ENCODE peak calls at places on chromosomes 1 and 21, in four cellular contexts. G is SK-N-SH, L is K562, C is GM12878. N is an unnamed sample.

GRCh38 chr1:157963713-157964112 is 29.7 kb upstream of the KIRREL1 start:
- DNase-seq in G (peak), C (no peak), L (peak), N (peak)

GRCh38 chr1:171741872-171742576 is at the start of gene VAMP4:
- DNase-seq in L (peak), G (peak), C (peak), N (peak)

GRCh38 chr1:229690662-229691061 is 64.6 kb downstream of the URB2 start:
- DNase-seq in L (no peak), G (no peak), C (no peak), N (no peak)

GRCh38 chr1:219507432-219507831 is 105.5 kb downstream of the ZC3H11B start:
- DNase-seq in C (no peak), G (no peak), L (no peak), N (no peak)

GRCh38 chr1:10339036-10339567 is 59.8 kb upstream of the PGD start:
- DNase-seq in C (no peak), G (no peak), L (no peak), N (no peak)

GRCh38 chr21:41830764-41831452 is 48.2 kb downstream of the PRDM15 start:
- DNase-seq in C (no peak), L (no peak), G (no peak), N (no peak)

GRCh38 chr1:198970919-198971318 is 332.1 kb downstream of the PTPRC start:
- DNase-seq in G (no peak), L (no peak), C (no peak), N (peak)

GRCh38 chr1:223641523-223642039 is 23.9 kb downstream of the CAPN8 start:
- DNase-seq in G (no peak), L (no peak), C (no peak), N (no peak)

GRCh38 chr1:56439610-56440264 is 139.6 kb downstream of the PLPP3 start:
- DNase-seq in G (no peak), C (no peak), L (no peak), N (no peak)

GRCh38 chr1:9440763-9441194 is 98.5 kb upstream of the SLC25A33 start:
- DNase-seq in L (no peak), G (no peak), C (no peak), N (no peak)

GRCh38 chr21:38753114-38754100 is 52.3 kb upstream of the ETS2 start:
- DNase-seq in C (no peak), L (no peak), G (no peak), N (no peak)

GRCh38 chr1:93751391-93752250 is 70.0 kb upstream of the BCAR3 start:
- DNase-seq in L (no peak), G (no peak), C (no peak), N (no peak)

GRCh38 chr1:5651027-5651410 is 341.2 kb downstream of the NPHP4 start:
- DNase-seq in G (no peak), C (no peak), L (no peak), N (no peak)

GRCh38 chr1:9874959-9875635 is 35.0 kb downstream of the CTNNBIP1 start:
- DNase-seq in C (peak), G (peak), L (peak), N (peak)

GRCh38 chr1:67704351-67704750 is 19.4 kb downstream of the GADD45A start:
- DNase-seq in L (no peak), G (no peak), C (no peak), N (no peak)

GRCh38 chr21:44828362-44829056 is 10.6 kb upstream of the SUMO3 start:
- DNase-seq in G (no peak), C (no peak), L (no peak), N (no peak)

GRCh38 chr21:43869486-43870325 is 4.7 kb downstream of the AGPAT3 start:
- DNase-seq in G (no peak), L (no peak), C (no peak), N (no peak)

GRCh38 chr1:162003825-162004205 is 19.9 kb downstream of the OLFML2B start:
- DNase-seq in C (no peak), L (no peak), G (no peak), N (no peak)

GRCh38 chr1:225581193-225581592 is 71.7 kb downstream of the ENAH start:
- DNase-seq in G (no peak), C (no peak), L (no peak), N (no peak)

GRCh38 chr1:10968411-10968826 is 44.0 kb upstream of the TARDBP start:
- DNase-seq in L (no peak), G (no peak), C (peak), N (no peak)

GRCh38 chr1:159005676-159006075 is 4.0 kb upstream of the IFI16 start:
- DNase-seq in G (no peak), L (no peak), C (no peak), N (no peak)

GRCh38 chr1:39895096-39895495 is 6.6 kb downstream of the MYCL start:
- DNase-seq in G (no peak), L (no peak), C (no peak), N (no peak)

GRCh38 chr1:54099211-54099610 is 45.8 kb downstream of the TCEANC2 start:
- DNase-seq in C (no peak), L (no peak), G (no peak), N (no peak)

GRCh38 chr1:40495315-40495903 is 13.2 kb upstream of the EXO5 start:
- DNase-seq in G (no peak), L (no peak), C (no peak), N (no peak)

GRCh38 chr1:237851209-237851845 is 39.4 kb downstream of the ZP4 start:
- DNase-seq in C (no peak), G (peak), L (peak), N (peak)

GRCh38 chr1:64581786-64582185 is 111.9 kb downstream of the CACHD1 start:
- DNase-seq in L (no peak), C (no peak), G (no peak), N (no peak)

GRCh38 chr1:2951856-2952255 is 69.4 kb upstream of the ACTRT2 start:
- DNase-seq in L (no peak), C (no peak), G (no peak), N (no peak)

GRCh38 chr1:120179420-120180348 is 3.4 kb upstream of the SEC22B start:
- DNase-seq in C (no peak), L (peak), G (peak), N (no peak)

GRCh38 chr1:75425001-75425400 is 185.9 kb downstream of the SLC44A5 start:
- DNase-seq in L (no peak), G (no peak), C (no peak), N (no peak)

GRCh38 chr1:48493970-48494769 is 22.2 kb upstream of the SPATA6 start:
- DNase-seq in L (no peak), C (no peak), G (no peak), N (peak)

GRCh38 chr1:59406437-59407164 is 109.7 kb downstream of the FGGY start:
- DNase-seq in G (no peak), L (no peak), C (no peak), N (no peak)

GRCh38 chr1:59409525-59409924 is 112.6 kb downstream of the FGGY start:
- DNase-seq in G (no peak), L (no peak), C (no peak), N (no peak)

GRCh38 chr1:59410457-59410856 is 113.6 kb downstream of the FGGY start:
- DNase-seq in L (no peak), G (no peak), C (no peak), N (no peak)

GRCh38 chr1:59409986-59410385 is 113.1 kb downstream of the FGGY start:
- DNase-seq in C (no peak), G (no peak), L (no peak), N (no peak)

GRCh38 chr1:59408608-59409007 is 111.7 kb downstream of the FGGY start:
- DNase-seq in C (no peak), G (no peak), L (no peak), N (peak)
- TF ChIP-seq YY1 in C (no peak), G (no peak), L (no peak), N (no peak)

DNA sequence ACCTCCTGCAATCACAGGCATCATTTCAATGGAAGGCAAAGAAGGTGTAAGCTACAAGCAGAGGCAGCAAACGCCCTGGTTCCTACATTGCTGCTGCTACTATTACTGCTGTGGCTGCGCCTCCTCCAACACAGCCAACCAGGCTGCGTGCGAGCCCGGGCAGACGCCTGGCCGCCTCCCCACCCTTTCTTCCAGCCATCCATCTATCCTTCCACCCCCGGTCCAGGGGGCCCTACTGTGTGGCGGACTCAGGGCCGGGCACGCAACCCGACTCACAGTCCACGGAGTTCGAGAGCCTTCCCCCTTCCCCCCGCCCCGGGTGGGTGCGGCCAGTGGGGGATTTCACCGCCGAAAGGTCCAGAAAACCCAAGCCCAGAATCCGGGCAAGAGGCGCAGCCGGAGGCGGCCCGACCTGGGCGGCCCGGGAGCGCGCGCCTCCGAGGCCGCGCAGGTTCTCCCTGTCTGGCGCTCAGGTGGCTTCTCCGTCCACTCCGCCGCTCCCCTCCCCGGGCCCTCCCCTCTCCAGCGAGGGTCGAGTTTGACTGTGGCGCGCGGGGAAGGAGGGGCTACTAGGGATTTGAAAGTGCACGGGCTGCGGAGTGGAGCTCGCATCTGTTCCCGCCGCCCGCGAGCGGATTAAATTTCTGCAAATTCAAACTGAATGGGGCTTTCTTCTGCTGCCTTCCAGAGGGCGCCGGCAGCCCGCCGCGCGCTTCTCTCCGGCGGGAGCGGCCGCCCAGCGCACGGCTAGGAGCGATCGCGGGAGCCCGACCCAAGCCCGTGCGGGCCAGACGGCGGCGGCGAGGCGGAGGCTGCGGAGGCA is at the start of gene HUNK:
- DNase-seq in G (peak), L (no peak), C (no peak), N (peak)
- TF ChIP-seq MXI1 in G (no peak), L (no peak), C (no peak), N (no peak)

GRCh38 chr1:25889470-25889869 is 14.0 kb upstream of the PAQR7 start:
- DNase-seq in G (no peak), L (peak), C (no peak), N (no peak)

GRCh38 chr1:25891606-25892005 is 14.6 kb downstream of the STMN1 start:
- DNase-seq in C (no peak), L (no peak), G (no peak), N (no peak)

GRCh38 chr1:25888426-25888987 is 13.0 kb upstream of the PAQR7 start:
- DNase-seq in G (no peak), L (peak), C (no peak), N (no peak)

GRCh38 chr1:25893072-25893604 is 13.1 kb downstream of the STMN1 start:
- DNase-seq in L (no peak), G (no peak), C (no peak), N (no peak)

GRCh38 chr1:25890249-25891034 is 14.9 kb upstream of the PAQR7 start:
- DNase-seq in C (no peak), G (no peak), L (peak), N (peak)
- TF ChIP-seq YY1 in C (no peak), G (no peak), L (no peak), N (no peak)

GRCh38 chr1:183758913-183759312 is 46.0 kb upstream of the RGL1 start:
- DNase-seq in C (no peak), G (no peak), L (no peak), N (no peak)

GRCh38 chr1:183761871-183762270 is 43.0 kb upstream of the RGL1 start:
- DNase-seq in L (no peak), G (no peak), C (no peak), N (no peak)

GRCh38 chr1:183760661-183761060 is 44.3 kb upstream of the RGL1 start:
- DNase-seq in G (no peak), C (no peak), L (no peak), N (no peak)

GRCh38 chr1:183753464-183753891 is 51.4 kb upstream of the RGL1 start:
- DNase-seq in C (no peak), G (no peak), L (no peak), N (peak)

GRCh38 chr1:183757061-183757460 is 47.9 kb upstream of the RGL1 start:
- DNase-seq in G (no peak), C (no peak), L (no peak), N (no peak)
- TF ChIP-seq MXI1 in G (no peak), C (no peak), L (no peak), N (no peak)

DNA sequence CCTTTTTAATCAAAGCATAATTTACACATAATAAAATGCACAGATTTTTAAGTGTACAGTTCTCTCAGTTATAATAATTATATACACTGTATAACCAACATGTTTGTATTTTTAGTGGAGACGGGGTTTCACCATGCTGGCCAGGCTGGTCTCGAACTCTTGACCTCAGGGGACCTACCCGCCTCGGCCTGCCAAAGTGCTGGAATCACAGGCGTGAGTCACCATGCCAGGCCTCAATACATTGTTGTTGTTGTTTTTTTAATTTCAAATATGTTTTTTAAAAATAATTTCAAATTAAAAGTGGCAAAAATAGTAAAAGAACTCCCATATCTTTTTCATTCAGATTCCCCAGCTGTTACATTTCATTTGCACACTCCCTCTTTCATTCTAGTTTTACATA is 19.1 kb upstream of the RD3 start:
- DNase-seq in G (no peak), C (no peak), L (no peak), N (no peak)
- TF ChIP-seq YY1 in G (no peak), C (no peak), L (no peak), N (no peak)